ENCODE peak calls at places on chromosome 18, in five cellular contexts. I, Z, M, T and L are unnamed samples.

GRCh38 chr18:34494359-34494696 is 215.8 kb upstream of the DTNA start:
- DNase-seq in T (no peak), Z (peak; percentile 23), I (no peak), M (peak; percentile 37), L (no peak)

GRCh38 chr18:5397102-5397501 is 101.6 kb upstream of the ZBTB14 start:
- DNase-seq in M (no peak), I (no peak), T (no peak), Z (no peak), L (no peak)

GRCh38 chr18:62138836-62139235 is 48.0 kb downstream of the PIGN start:
- DNase-seq in T (no peak), I (no peak), M (no peak), Z (no peak), L (no peak)

GRCh38 chr18:78790960-78791359 is 188.7 kb upstream of the SALL3 start:
- DNase-seq in T (no peak), I (no peak), Z (no peak), M (no peak), L (no peak)

GRCh38 chr18:55272510-55273243 is 313.4 kb upstream of the CCDC68 start:
- DNase-seq in Z (no peak), T (no peak), M (no peak), I (peak; percentile 84), L (peak; percentile 89)

GRCh38 chr18:35158728-35159443 is 81.9 kb upstream of the ZNF397 start:
- DNase-seq in I (no peak), M (no peak), T (peak; percentile 85), Z (no peak), L (no peak)

GRCh38 chr18:26457611-26458350 is 90.6 kb downstream of the KCTD1 start:
- DNase-seq in M (no peak), I (no peak), Z (no peak), T (no peak), L (no peak)

GRCh38 chr18:40867452-40867851 is 1087.6 kb upstream of the PIK3C3 start:
- DNase-seq in M (no peak), T (no peak), Z (no peak), I (peak; percentile 83), L (peak; percentile 82)

GRCh38 chr18:72762505-72763122 is 105.2 kb downstream of the NETO1 start:
- DNase-seq in I (peak; percentile 74), M (no peak), Z (no peak), T (peak; percentile 60), L (peak; percentile 76)

DNA sequence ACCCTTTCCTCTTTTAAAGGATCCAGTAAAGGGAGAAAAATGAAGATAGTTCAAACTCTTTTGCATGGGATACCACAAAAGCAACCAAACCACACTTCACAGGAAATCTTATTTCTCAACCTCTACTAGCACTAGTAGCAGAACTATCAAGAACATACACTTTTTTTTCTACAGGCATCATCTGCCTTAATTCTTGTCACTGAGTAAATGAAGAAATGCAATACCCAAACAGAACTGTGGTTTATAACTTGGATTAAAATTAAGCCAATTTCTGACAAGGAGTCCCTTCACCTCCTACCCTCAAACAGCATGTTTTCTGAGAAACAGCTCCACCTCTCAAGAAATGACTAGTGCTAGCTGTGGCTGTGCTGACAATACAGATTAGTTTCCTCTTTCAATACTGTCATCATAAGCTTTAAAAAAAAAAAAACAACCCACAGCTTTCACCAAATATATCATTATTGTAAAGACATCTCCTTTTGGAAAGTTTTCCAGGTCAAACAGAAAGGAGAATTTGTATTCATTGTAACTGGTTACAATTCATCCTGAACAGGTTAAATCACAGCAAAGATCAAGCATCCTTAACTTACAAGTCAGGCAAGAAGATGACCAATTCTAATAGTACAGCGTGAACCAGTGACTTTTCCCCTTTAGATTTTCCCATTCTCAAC is 44.4 kb downstream of the PTPN2 start:
- DNase-seq in I (peak; percentile 58), Z (no peak), T (peak; percentile 76), M (no peak), L (peak; percentile 34)
- H3K4me3 ChIP-seq in I (no peak overlapping the region), Z (no peak overlapping the region), T (no peak overlapping the region), M (no peak overlapping the region), L (no peak overlapping the region)

GRCh38 chr18:63169853-63170252 is 149.7 kb downstream of the BCL2 start:
- DNase-seq in I (peak; percentile 36), M (no peak), T (no peak), Z (no peak), L (no peak)

GRCh38 chr18:63161728-63162195 is 157.8 kb downstream of the BCL2 start:
- DNase-seq in I (peak; percentile 94), Z (peak; percentile 35), M (peak; percentile 74), T (peak; percentile 77), L (peak; percentile 94)

GRCh38 chr18:63168287-63168686 is 151.3 kb downstream of the BCL2 start:
- DNase-seq in T (no peak), I (peak; percentile 18), Z (no peak), M (no peak), L (no peak)

GRCh38 chr18:63162271-63163014 is 157.1 kb downstream of the BCL2 start:
- DNase-seq in M (no peak), I (peak; percentile 71), Z (no peak), T (peak; percentile 28), L (peak; percentile 72)

GRCh38 chr18:63166142-63166541 is 153.4 kb downstream of the BCL2 start:
- DNase-seq in T (no peak), M (no peak), Z (no peak), I (no peak), L (no peak)
- H3K4me3 ChIP-seq in T (no peak overlapping the region), M (no peak overlapping the region), Z (no peak overlapping the region), I (no peak overlapping the region), L (no peak overlapping the region)

GRCh38 chr18:28176674-28176932 is 327 bp downstream of the CDH2 start:
- DNase-seq in M (no peak), T (no peak), Z (no peak), I (no peak), L (no peak)
- H3K4me3 ChIP-seq in M (peak overlapping the region; percentile 91), T (no peak overlapping the region), Z (peak overlapping the region; percentile 84), I (peak overlapping the region; percentile 78), L (peak overlapping the region; percentile 62)

DNA sequence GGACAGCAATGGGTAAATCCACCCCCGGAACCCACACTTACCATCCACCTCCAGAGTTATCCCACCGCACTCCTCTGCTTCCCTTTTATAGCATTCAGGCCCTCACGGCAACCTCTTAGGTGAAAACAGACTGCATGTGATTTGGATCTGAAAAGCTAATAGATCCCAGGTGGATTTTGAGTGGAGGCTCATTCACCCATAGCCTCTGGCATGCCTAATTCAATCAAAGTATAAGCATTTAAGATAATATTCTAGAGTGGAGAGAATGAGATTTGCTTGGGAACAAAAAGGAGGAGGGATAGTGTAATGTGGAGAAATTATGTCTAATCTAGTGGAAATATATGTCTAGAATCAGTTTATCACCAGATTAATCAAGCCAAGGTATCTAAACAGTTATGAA is 17.1 kb downstream of the SLC14A1 start:
- DNase-seq in T (no peak), Z (no peak), I (no peak), M (no peak), L (no peak)
- H3K4me3 ChIP-seq in T (no peak overlapping the region), Z (peak overlapping the region; percentile 65), I (no peak overlapping the region), M (peak overlapping the region; percentile 57), L (no peak overlapping the region)